ENCODE peak calls at places on chromosomes 7 and 10, in five cellular contexts. One of them, this sample, is unnamed.

GRCh38 chr10:130368761-130369560 is 232.8 kb downstream of the GLRX3 start:
- DNase-seq in dermis microvascular lymphatic vessel endothelial cell: no peak
- DNase-seq in tibial artery: no peak
- DNase-seq in NCI-H1092: no peak
- DNase-seq in A172: no peak
- DNase-seq in this sample: no peak

GRCh38 chr10:71784679-71785272 is 11.5 kb upstream of the VSIR start:
- DNase-seq in tibial artery: no peak
- DNase-seq in A172: no peak
- DNase-seq in NCI-H1092: no peak
- DNase-seq in dermis microvascular lymphatic vessel endothelial cell: no peak
- DNase-seq in this sample: no peak

GRCh38 chr7:73707045-73707631 is 12.3 kb downstream of the STX1A start:
- DNase-seq in A172: peak
- DNase-seq in dermis microvascular lymphatic vessel endothelial cell: peak
- DNase-seq in NCI-H1092: peak
- DNase-seq in tibial artery: no peak
- DNase-seq in this sample: no peak

GRCh38 chr7:152587366-152587765 is 88.6 kb downstream of the XRCC2 start:
- DNase-seq in dermis microvascular lymphatic vessel endothelial cell: no peak
- DNase-seq in NCI-H1092: no peak
- DNase-seq in tibial artery: no peak
- DNase-seq in A172: no peak
- DNase-seq in this sample: no peak

GRCh38 chr7:133115596-133115995 is 33.7 kb upstream of the CHCHD3 start:
- DNase-seq in dermis microvascular lymphatic vessel endothelial cell: no peak
- DNase-seq in NCI-H1092: no peak
- DNase-seq in tibial artery: no peak
- DNase-seq in A172: no peak
- DNase-seq in this sample: no peak

GRCh38 chr10:36172054-36172531 is 530.0 kb upstream of the FZD8 start:
- DNase-seq in NCI-H1092: no peak
- DNase-seq in A172: peak
- DNase-seq in tibial artery: no peak
- DNase-seq in dermis microvascular lymphatic vessel endothelial cell: peak
- DNase-seq in this sample: no peak

GRCh38 chr7:31271641-31272405 is 68.7 kb downstream of the NEUROD6 start:
- DNase-seq in tibial artery: no peak
- DNase-seq in NCI-H1092: no peak
- DNase-seq in A172: no peak
- DNase-seq in dermis microvascular lymphatic vessel endothelial cell: no peak
- DNase-seq in this sample: no peak

GRCh38 chr7:148276291-148277041 is 314.1 kb upstream of the C7orf33 start:
- DNase-seq in A172: no peak
- DNase-seq in NCI-H1092: no peak
- DNase-seq in tibial artery: no peak
- DNase-seq in dermis microvascular lymphatic vessel endothelial cell: no peak
- DNase-seq in this sample: no peak

GRCh38 chr10:46052057-46052790 is 6.2 kb upstream of the MSMB start:
- DNase-seq in dermis microvascular lymphatic vessel endothelial cell: no peak
- DNase-seq in A172: no peak
- DNase-seq in NCI-H1092: no peak
- DNase-seq in tibial artery: no peak
- DNase-seq in this sample: no peak

GRCh38 chr7:756231-756927 is 29.3 kb upstream of the PRKAR1B start:
- DNase-seq in NCI-H1092: no peak
- DNase-seq in tibial artery: peak
- DNase-seq in A172: no peak
- DNase-seq in dermis microvascular lymphatic vessel endothelial cell: no peak
- DNase-seq in this sample: no peak

GRCh38 chr10:11838298-11838852 is 15.2 kb downstream of the PROSER2 start:
- DNase-seq in tibial artery: no peak
- DNase-seq in A172: no peak
- DNase-seq in NCI-H1092: no peak
- DNase-seq in dermis microvascular lymphatic vessel endothelial cell: no peak
- DNase-seq in this sample: no peak

GRCh38 chr7:68904635-68905034 is 693.6 kb upstream of the AUTS2 start:
- DNase-seq in dermis microvascular lymphatic vessel endothelial cell: no peak
- DNase-seq in tibial artery: no peak
- DNase-seq in NCI-H1092: no peak
- DNase-seq in A172: peak
- DNase-seq in this sample: no peak

GRCh38 chr10:133528845-133529575 is 1.8 kb downstream of the CYP2E1 start:
- DNase-seq in NCI-H1092: no peak
- DNase-seq in tibial artery: no peak
- DNase-seq in A172: no peak
- DNase-seq in dermis microvascular lymphatic vessel endothelial cell: no peak
- DNase-seq in this sample: peak

GRCh38 chr10:3068968-3069737 is 1.8 kb downstream of the PFKP start:
- DNase-seq in dermis microvascular lymphatic vessel endothelial cell: no peak
- DNase-seq in tibial artery: no peak
- DNase-seq in NCI-H1092: no peak
- DNase-seq in A172: no peak
- DNase-seq in this sample: no peak

GRCh38 chr7:159144756-159145543 is at the start of gene VIPR2:
- DNase-seq in tibial artery: peak
- DNase-seq in A172: no peak
- DNase-seq in dermis microvascular lymphatic vessel endothelial cell: no peak
- DNase-seq in NCI-H1092: no peak
- DNase-seq in this sample: no peak

GRCh38 chr7:101120315-101120714 is 6.6 kb upstream of the SERPINE1 start:
- DNase-seq in A172: peak
- DNase-seq in tibial artery: no peak
- DNase-seq in NCI-H1092: no peak
- DNase-seq in dermis microvascular lymphatic vessel endothelial cell: no peak
- DNase-seq in this sample: no peak

GRCh38 chr10:62231371-62231770 is 37.3 kb downstream of the RTKN2 start:
- DNase-seq in NCI-H1092: no peak
- DNase-seq in tibial artery: no peak
- DNase-seq in A172: peak
- DNase-seq in dermis microvascular lymphatic vessel endothelial cell: peak
- DNase-seq in this sample: no peak

GRCh38 chr10:7117806-7118674 is 292.8 kb downstream of the SFMBT2 start:
- DNase-seq in dermis microvascular lymphatic vessel endothelial cell: no peak
- DNase-seq in NCI-H1092: no peak
- DNase-seq in tibial artery: no peak
- DNase-seq in A172: no peak
- DNase-seq in this sample: no peak

GRCh38 chr10:94038024-94038423 is 44.3 kb downstream of the PLCE1 start:
- DNase-seq in A172: peak
- DNase-seq in tibial artery: no peak
- DNase-seq in NCI-H1092: no peak
- DNase-seq in dermis microvascular lymphatic vessel endothelial cell: no peak
- DNase-seq in this sample: no peak

GRCh38 chr7:19051767-19052375 is 65.6 kb downstream of the TWIST1 start:
- DNase-seq in A172: peak
- DNase-seq in tibial artery: no peak
- DNase-seq in NCI-H1092: no peak
- DNase-seq in dermis microvascular lymphatic vessel endothelial cell: peak
- DNase-seq in this sample: peak

GRCh38 chr7:158394936-158395335 is 192.7 kb downstream of the PTPRN2 start:
- DNase-seq in dermis microvascular lymphatic vessel endothelial cell: no peak
- DNase-seq in NCI-H1092: no peak
- DNase-seq in A172: no peak
- DNase-seq in tibial artery: no peak
- DNase-seq in this sample: no peak

GRCh38 chr10:127464561-127464960 is 84.5 kb upstream of the NPS start:
- DNase-seq in NCI-H1092: no peak
- DNase-seq in tibial artery: no peak
- DNase-seq in A172: no peak
- DNase-seq in dermis microvascular lymphatic vessel endothelial cell: no peak
- DNase-seq in this sample: no peak

GRCh38 chr10:70622981-70623844 is 20.7 kb upstream of the PRF1 start:
- DNase-seq in dermis microvascular lymphatic vessel endothelial cell: no peak
- DNase-seq in A172: no peak
- DNase-seq in tibial artery: no peak
- DNase-seq in NCI-H1092: no peak
- DNase-seq in this sample: no peak

GRCh38 chr10:114855776-114856543 is 34.4 kb downstream of the FHIP2A start:
- DNase-seq in A172: peak
- DNase-seq in tibial artery: no peak
- DNase-seq in NCI-H1092: no peak
- DNase-seq in dermis microvascular lymphatic vessel endothelial cell: peak
- DNase-seq in this sample: no peak

GRCh38 chr10:87818505-87819273 is 663 bp upstream of the ATAD1 start:
- DNase-seq in tibial artery: no peak
- DNase-seq in dermis microvascular lymphatic vessel endothelial cell: peak
- DNase-seq in A172: peak
- DNase-seq in NCI-H1092: peak
- DNase-seq in this sample: peak